ENCODE peak calls at places on chromosomes 12 and 14, in nine cellular contexts. R is cardiac muscle cell, Z is astrocyte of the cerebellum, P is heart left ventricle, O is WTC11, X is fibroblast of lung, W is ascending aorta, A is nephron progenitor cell, G is suprapubic skin. F is an unnamed sample.

GRCh38 chr12:104700324-104700723 is 243.6 kb downstream of the CHST11 start:
- DNase-seq in R (no peak), Z (no peak), P (no peak), O (no peak), X (no peak), W (no peak), A (no peak), G (no peak), F (no peak)

GRCh38 chr12:27367078-27367477 is 34.4 kb downstream of the BMAL2 start:
- DNase-seq in R (peak; percentile 9), Z (no peak), P (no peak), O (no peak), X (peak; percentile 36), W (no peak), A (no peak), G (no peak), F (no peak)

GRCh38 chr12:29599397-29599796 is 101.9 kb upstream of the OVCH1 start:
- DNase-seq in R (peak; percentile 71), Z (no peak), P (peak; percentile 37), O (no peak), X (peak; percentile 51), W (no peak), A (no peak), G (no peak), F (no peak)

GRCh38 chr12:70733385-70733784 is 96.2 kb upstream of the PTPRB start:
- DNase-seq in R (peak; percentile 85), Z (peak; percentile 60), P (no peak), O (no peak), X (peak; percentile 53), W (no peak), A (peak; percentile 21), G (no peak), F (no peak)

GRCh38 chr14:22526744-22527143 is 62.3 kb downstream of the DAD1 start:
- DNase-seq in R (no peak), Z (no peak), P (no peak), O (no peak), X (no peak), W (no peak), A (no peak), G (no peak), F (no peak)

GRCh38 chr12:96136129-96136528 is 58.0 kb upstream of the ELK3 start:
- DNase-seq in R (peak; percentile 88), Z (peak; percentile 88), P (no peak), O (no peak), X (peak; percentile 93), W (no peak), A (peak; percentile 11), G (no peak), F (no peak)

GRCh38 chr14:94110552-94111181 is at the start of gene IFI27:
- DNase-seq in R (peak; percentile 66), Z (no peak), P (peak; percentile 74), O (no peak), X (peak; percentile 57), W (peak; percentile 66), A (no peak), G (no peak), F (no peak)

GRCh38 chr12:76711241-76711640 is 52.7 kb upstream of the ZDHHC17 start:
- DNase-seq in R (no peak), Z (no peak), P (no peak), O (no peak), X (peak; percentile 34), W (no peak), A (no peak), G (no peak), F (no peak)

DNA sequence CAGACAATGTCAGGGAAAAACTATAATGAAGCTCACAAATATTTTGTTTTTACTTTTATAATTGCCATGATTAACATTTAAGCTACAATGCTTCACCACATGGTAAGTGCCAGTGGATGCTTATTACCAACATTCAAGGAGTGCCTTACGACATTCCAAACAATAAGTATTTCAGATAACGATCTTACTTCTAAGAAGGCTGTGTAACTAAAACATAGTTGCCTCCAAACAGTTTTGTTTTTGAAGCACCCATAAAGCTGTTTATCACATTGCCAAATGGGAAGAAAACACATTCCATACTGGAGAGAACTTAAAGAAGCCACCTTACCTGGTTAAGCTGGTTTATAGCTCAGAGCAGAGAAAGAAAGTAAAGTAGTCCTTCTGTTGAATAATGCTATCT is 78.8 kb downstream of the RPS6KA5 start:
- DNase-seq in R (no peak), Z (no peak), P (no peak), O (no peak), X (no peak), W (no peak), A (no peak), G (no peak), F (no peak)
- TF ChIP-seq CTCF in R (no peak), Z (no peak), P (no peak), O (no peak), X (no peak), W (no peak), A (no peak), G (no peak), F (no peak)

DNA sequence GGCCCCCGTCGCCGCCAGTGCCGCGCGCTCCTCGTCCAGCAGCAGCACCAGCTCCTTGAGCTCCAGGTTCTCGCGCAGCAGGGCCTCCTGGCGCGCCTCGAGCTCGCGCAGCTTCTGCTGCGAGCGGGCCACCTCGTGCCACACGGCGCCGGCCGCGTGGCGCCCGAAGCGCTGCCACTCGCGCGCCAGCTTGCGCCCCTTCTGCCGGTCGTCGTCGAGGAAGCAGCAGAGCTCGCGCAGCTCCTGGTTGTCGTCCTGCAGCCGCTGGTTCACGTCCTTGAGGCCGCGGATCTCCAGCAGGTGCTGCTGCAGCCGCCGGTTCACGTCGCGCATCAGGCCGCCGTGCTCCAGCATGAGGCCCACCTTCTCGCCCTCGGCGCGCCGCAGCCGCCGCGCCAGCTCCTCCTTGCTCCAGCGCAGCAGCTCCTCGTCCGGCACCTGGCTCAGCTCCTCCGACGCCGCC is 505 bp downstream of the CCDC85C start:
- DNase-seq in R (peak; percentile 42), Z (no peak), P (no peak), O (peak; percentile 58), X (peak; percentile 68), W (no peak), A (peak; percentile 57), G (no peak), F (no peak)
- TF ChIP-seq CTCF in R (no peak), Z (no peak), P (no peak), O (no peak), X (no peak), W (no peak), A (no peak), G (no peak), F (no peak)

GRCh38 chr12:52151859-52152783 is 39.7 kb downstream of the KRT80 start:
- DNase-seq in R (peak; percentile 71), Z (no peak), P (peak; percentile 75), O (peak; percentile 88), X (peak; percentile 47), W (peak; percentile 85), A (peak; percentile 85), G (peak; percentile 93), F (no peak)
- TF ChIP-seq CTCF in R (peak; percentile 80), Z (peak; percentile 73), P (peak; percentile 86), O (peak; percentile 92), X (peak; percentile 60), W (peak; percentile 96), A (peak; percentile 86), G (peak; percentile 83), F (peak; percentile 49)

GRCh38 chr12:101076940-101077351 is 133.1 kb downstream of the SLC5A8 start:
- DNase-seq in R (peak; percentile 20), Z (no peak), P (no peak), O (no peak), X (peak; percentile 46), W (no peak), A (no peak), G (no peak), F (no peak)
- TF ChIP-seq CTCF in R (no peak), Z (no peak), P (no peak), O (no peak), X (no peak), W (no peak), A (no peak), G (no peak), F (no peak)

GRCh38 chr12:49093746-49094103 is 876 bp downstream of the DHH start:
- DNase-seq in R (no peak), Z (no peak), P (no peak), O (peak; percentile 31), X (no peak), W (no peak), A (peak; percentile 48), G (no peak), F (no peak)

GRCh38 chr12:49091056-49091835 is 3.4 kb downstream of the DHH start:
- DNase-seq in R (no peak), Z (no peak), P (no peak), O (peak; percentile 21), X (peak; percentile 20), W (no peak), A (no peak), G (no peak), F (no peak)

GRCh38 chr12:49091836-49092085 is 2.8 kb downstream of the DHH start:
- DNase-seq in R (no peak), Z (no peak), P (no peak), O (no peak), X (peak; percentile 56), W (no peak), A (no peak), G (no peak), F (no peak)

GRCh38 chr12:49092816-49093406 is 1.7 kb downstream of the DHH start:
- DNase-seq in R (no peak), Z (no peak), P (no peak), O (no peak), X (no peak), W (no peak), A (no peak), G (no peak), F (no peak)

DNA sequence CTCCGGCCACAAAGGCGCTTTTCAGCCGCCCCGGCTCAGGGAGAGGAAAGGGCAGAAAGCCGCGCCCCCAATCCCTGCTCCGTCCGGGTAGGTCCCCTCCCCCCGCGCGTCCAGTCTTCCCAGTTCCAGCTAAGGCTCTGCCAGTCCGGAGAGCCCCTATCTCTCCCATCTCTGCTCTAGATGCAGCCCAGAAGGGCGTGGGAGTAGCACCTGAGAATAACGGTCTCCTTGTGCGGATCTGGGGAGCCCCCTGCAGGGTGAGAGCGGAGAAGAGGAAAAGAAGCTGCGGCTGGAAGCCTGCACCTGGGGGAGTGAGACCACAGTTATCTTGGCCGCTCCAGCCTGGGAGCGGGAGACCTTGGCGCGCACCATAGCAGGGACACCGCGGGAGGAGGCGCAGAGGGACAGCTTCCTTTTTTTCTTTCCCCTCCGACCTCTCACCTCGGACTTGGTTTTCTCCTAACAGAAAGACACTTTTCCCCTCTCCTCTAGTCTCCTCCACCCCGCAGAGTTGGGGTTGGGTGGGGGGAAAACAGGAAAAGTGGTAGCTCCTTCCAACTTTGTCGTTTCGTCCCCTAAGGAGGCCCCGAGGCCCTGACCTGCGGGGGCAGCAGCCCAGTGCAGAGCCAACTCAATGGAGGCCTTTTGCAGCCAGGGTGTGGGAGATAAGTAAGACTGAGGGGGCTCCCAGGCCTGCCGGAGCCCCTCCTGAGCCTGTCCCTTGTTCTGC is 2.4 kb downstream of the DHH start:
- DNase-seq in R (peak; percentile 66), Z (no peak), P (peak; percentile 50), O (peak; percentile 74), X (no peak), W (no peak), A (peak; percentile 65), G (no peak), F (no peak)
- TF ChIP-seq CTCF in R (peak; percentile 66), Z (peak; percentile 66), P (peak; percentile 20), O (no peak), X (peak; percentile 55), W (peak; percentile 16), A (peak; percentile 41), G (no peak), F (no peak)

DNA sequence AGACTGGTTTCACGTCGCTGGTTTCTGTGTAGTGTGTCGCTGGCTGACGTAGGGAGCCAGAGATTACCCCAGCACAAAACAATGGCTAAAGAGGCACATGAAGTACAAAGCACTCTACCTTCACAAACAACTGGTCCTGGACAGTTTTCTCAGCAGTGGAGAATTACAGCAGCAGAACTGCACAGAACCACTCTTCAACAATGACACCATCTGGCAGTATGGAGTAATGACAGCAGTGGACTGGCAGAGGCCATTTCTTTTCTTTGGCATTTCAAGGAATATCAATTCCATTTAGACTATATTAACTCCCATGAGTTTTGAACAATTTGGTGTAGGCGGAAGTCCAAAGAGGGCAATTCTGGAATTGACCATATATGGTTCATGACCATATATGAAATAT is 1074.1 kb downstream of the AACS start:
- DNase-seq in R (no peak), Z (no peak), P (no peak), O (no peak), X (no peak), W (no peak), A (no peak), G (no peak), F (no peak)
- TF ChIP-seq CTCF in R (no peak), Z (peak; percentile 22), P (no peak), O (no peak), X (no peak), W (no peak), A (peak; percentile 11), G (no peak), F (no peak)